ENCODE peak calls at places on chromosomes 12 and 14, in six cellular contexts. One of them, this sample, is unnamed.

GRCh38 chr12:61487728-61488127 is 772.5 kb upstream of the USP15 start:
- DNase-seq in amniotic stem cell: no peak
- DNase-seq in dermis blood vessel endothelial cell: no peak
- DNase-seq in CD8-positive, alpha-beta memory T cell: no peak
- DNase-seq in endothelial cell: no peak
- DNase-seq in neural crest cell: no peak
- DNase-seq in this sample: no peak

GRCh38 chr14:32049361-32050103 is 27.6 kb upstream of the ARHGAP5 start:
- DNase-seq in amniotic stem cell: no peak
- DNase-seq in dermis blood vessel endothelial cell: no peak
- DNase-seq in CD8-positive, alpha-beta memory T cell: no peak
- DNase-seq in endothelial cell: no peak
- DNase-seq in neural crest cell: no peak
- DNase-seq in this sample: no peak

GRCh38 chr14:61860294-61860918 is 98.2 kb downstream of the SNAPC1 start:
- DNase-seq in amniotic stem cell: peak; percentile 6
- DNase-seq in dermis blood vessel endothelial cell: peak; percentile 64
- DNase-seq in CD8-positive, alpha-beta memory T cell: peak; percentile 15
- DNase-seq in endothelial cell: peak; percentile 68
- DNase-seq in neural crest cell: peak; percentile 40
- DNase-seq in this sample: peak; percentile 45

GRCh38 chr12:71157601-71158233 is at the start of gene TSPAN8:
- DNase-seq in amniotic stem cell: no peak
- DNase-seq in dermis blood vessel endothelial cell: no peak
- DNase-seq in CD8-positive, alpha-beta memory T cell: no peak
- DNase-seq in endothelial cell: no peak
- DNase-seq in neural crest cell: no peak
- DNase-seq in this sample: no peak

GRCh38 chr14:92135269-92135668 is 13.5 kb downstream of the CPSF2 start:
- DNase-seq in amniotic stem cell: peak; percentile 59
- DNase-seq in dermis blood vessel endothelial cell: peak; percentile 67
- DNase-seq in CD8-positive, alpha-beta memory T cell: no peak
- DNase-seq in endothelial cell: no peak
- DNase-seq in neural crest cell: no peak
- DNase-seq in this sample: no peak

GRCh38 chr14:74599201-74599809 is 12.7 kb downstream of the LTBP2 start:
- DNase-seq in amniotic stem cell: no peak
- DNase-seq in dermis blood vessel endothelial cell: no peak
- DNase-seq in CD8-positive, alpha-beta memory T cell: no peak
- DNase-seq in endothelial cell: no peak
- DNase-seq in neural crest cell: no peak
- DNase-seq in this sample: no peak

GRCh38 chr12:110179291-110179690 is 55.1 kb downstream of the IFT81 start:
- DNase-seq in amniotic stem cell: no peak
- DNase-seq in dermis blood vessel endothelial cell: no peak
- DNase-seq in CD8-positive, alpha-beta memory T cell: no peak
- DNase-seq in endothelial cell: no peak
- DNase-seq in neural crest cell: no peak
- DNase-seq in this sample: no peak

GRCh38 chr12:1595026-1595561 is 713 bp upstream of the FBXL14 start:
- DNase-seq in amniotic stem cell: no peak
- DNase-seq in dermis blood vessel endothelial cell: no peak
- DNase-seq in CD8-positive, alpha-beta memory T cell: no peak
- DNase-seq in endothelial cell: no peak
- DNase-seq in neural crest cell: no peak
- DNase-seq in this sample: no peak

GRCh38 chr14:28766505-28767238 is at the start of gene FOXG1:
- DNase-seq in amniotic stem cell: no peak
- DNase-seq in dermis blood vessel endothelial cell: no peak
- DNase-seq in CD8-positive, alpha-beta memory T cell: no peak
- DNase-seq in endothelial cell: peak; percentile 61
- DNase-seq in neural crest cell: no peak
- DNase-seq in this sample: no peak

GRCh38 chr12:47821346-47821706 is 1.6 kb upstream of the HDAC7 start:
- DNase-seq in amniotic stem cell: no peak
- DNase-seq in dermis blood vessel endothelial cell: peak; percentile 45
- DNase-seq in CD8-positive, alpha-beta memory T cell: no peak
- DNase-seq in endothelial cell: no peak
- DNase-seq in neural crest cell: no peak
- DNase-seq in this sample: no peak